ENCODE peak calls at places on chromosomes 16 and 17, in seven cellular contexts. R, B, L, M, U, F and D are unnamed samples.

GRCh38 chr16:25095636-25096035 is 15.9 kb upstream of the LCMT1 start:
- DNase-seq in R (no peak), B (no peak), L (no peak), M (no peak), U (no peak), F (no peak), D (no peak)

GRCh38 chr16:53865492-53865863 is 161.5 kb downstream of the FTO start:
- DNase-seq in R (no peak), B (peak; percentile 49), L (no peak), M (no peak), U (no peak), F (peak; percentile 53), D (no peak)

GRCh38 chr17:44628234-44629188 is 27.8 kb upstream of the MEIOC start:
- DNase-seq in R (peak; percentile 25), B (peak; percentile 82), L (peak; percentile 68), M (no peak), U (peak; percentile 68), F (peak; percentile 34), D (peak; percentile 78)

GRCh38 chr16:49663081-49664057 is 192.5 kb downstream of the ZNF423 start:
- DNase-seq in R (peak; percentile 34), B (no peak), L (peak; percentile 68), M (no peak), U (no peak), F (peak; percentile 8), D (peak; percentile 62)

GRCh38 chr16:4500283-4500682 is 24.1 kb downstream of the HMOX2 start:
- DNase-seq in R (no peak), B (no peak), L (no peak), M (no peak), U (no peak), F (peak; percentile 93), D (peak; percentile 54)

GRCh38 chr17:2195729-2196128 is 107.9 kb downstream of the SMG6 start:
- DNase-seq in R (no peak), B (no peak), L (no peak), M (no peak), U (no peak), F (no peak), D (no peak)

GRCh38 chr16:30923554-30924085 is at the start of gene FBXL19:
- DNase-seq in R (no peak), B (no peak), L (peak; percentile 74), M (no peak), U (peak; percentile 71), F (no peak), D (peak; percentile 80)

GRCh38 chr17:29046440-29046839 is 3.5 kb downstream of the PIPOX start:
- DNase-seq in R (no peak), B (no peak), L (no peak), M (no peak), U (no peak), F (no peak), D (no peak)

GRCh38 chr17:60902399-60902798 is 224.7 kb downstream of the BCAS3 start:
- DNase-seq in R (no peak), B (no peak), L (no peak), M (no peak), U (no peak), F (no peak), D (no peak)

GRCh38 chr16:21150375-21151001 is at the start of gene DNAH3:
- DNase-seq in R (no peak), B (no peak), L (no peak), M (no peak), U (no peak), F (no peak), D (no peak)

GRCh38 chr16:63628812-63629211 is 1493.1 kb downstream of the CDH11 start:
- DNase-seq in R (no peak), B (no peak), L (no peak), M (no peak), U (no peak), F (no peak), D (no peak)

GRCh38 chr16:28873543-28874201 is 4.6 kb upstream of the ATP2A1 start:
- DNase-seq in R (no peak), B (peak; percentile 86), L (no peak), M (peak; percentile 56), U (no peak), F (peak; percentile 19), D (peak; percentile 77)

GRCh38 chr17:76239538-76240274 is 587 bp downstream of the RNF157 start:
- DNase-seq in R (no peak), B (no peak), L (no peak), M (no peak), U (peak; percentile 66), F (no peak), D (peak; percentile 54)

GRCh38 chr17:9003355-9004131 is 17.8 kb upstream of the NTN1 start:
- DNase-seq in R (no peak), B (no peak), L (no peak), M (no peak), U (peak; percentile 70), F (no peak), D (peak; percentile 85)

GRCh38 chr17:9880582-9880999 is 24.5 kb downstream of the RCVRN start:
- DNase-seq in R (no peak), B (no peak), L (no peak), M (no peak), U (no peak), F (no peak), D (no peak)

GRCh38 chr16:7843196-7843595 is 510.6 kb downstream of the RBFOX1 start:
- DNase-seq in R (no peak), B (no peak), L (no peak), M (no peak), U (no peak), F (no peak), D (no peak)

GRCh38 chr16:71792176-71792575 is 16.5 kb downstream of the AP1G1 start:
- DNase-seq in R (no peak), B (no peak), L (no peak), M (no peak), U (no peak), F (no peak), D (no peak)

GRCh38 chr17:45320931-45321461 is 4.2 kb upstream of the MAP3K14 start:
- DNase-seq in R (peak; percentile 67), B (no peak), L (no peak), M (no peak), U (no peak), F (peak; percentile 97), D (no peak)

GRCh38 chr17:43416998-43417891 is 18.5 kb downstream of the ARL4D start:
- DNase-seq in R (peak; percentile 61), B (no peak), L (peak; percentile 74), M (no peak), U (no peak), F (no peak), D (peak; percentile 90)

GRCh38 chr17:51059781-51060180 is 60.9 kb downstream of the SPAG9 start:
- DNase-seq in R (no peak), B (no peak), L (no peak), M (no peak), U (no peak), F (peak; percentile 23), D (no peak)
- H3K4me3 ChIP-seq in R (no peak overlapping the region), B (no peak overlapping the region), L (no peak overlapping the region), M (no peak overlapping the region), U (no peak overlapping the region), F (no peak overlapping the region), D (no peak overlapping the region)

DNA sequence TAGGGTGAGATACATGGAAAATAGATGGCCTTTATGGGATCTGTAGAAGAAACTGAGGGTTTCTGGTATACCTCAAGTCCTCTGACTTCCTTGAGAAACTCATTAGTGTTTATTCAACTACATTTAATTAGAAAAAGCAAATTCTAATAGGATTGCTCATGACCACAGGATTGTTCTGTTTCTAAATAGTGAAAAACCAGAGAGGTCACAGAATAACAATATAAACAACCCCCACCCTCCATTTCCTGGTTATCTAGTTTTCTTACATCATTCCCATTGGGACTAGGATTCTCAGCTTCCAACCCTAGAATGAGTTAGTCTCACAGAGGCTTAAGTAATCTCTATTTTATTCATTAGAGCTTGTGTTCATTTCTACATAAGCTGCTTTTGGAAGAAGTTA is 30.0 kb downstream of the SF3B3 start:
- DNase-seq in R (no peak), B (no peak), L (no peak), M (no peak), U (no peak), F (peak; percentile 96), D (no peak)
- H3K27ac ChIP-seq in R (no peak overlapping the region), B (no peak overlapping the region), L (no peak overlapping the region), M (no peak overlapping the region), U (no peak overlapping the region), F (no peak overlapping the region), D (no peak overlapping the region)

GRCh38 chr16:67015317-67015731 is 13.6 kb upstream of the CBFB start:
- DNase-seq in R (no peak), B (no peak), L (no peak), M (no peak), U (peak; percentile 32), F (no peak), D (peak; percentile 51)

GRCh38 chr16:67013238-67013822 is 15.6 kb upstream of the CBFB start:
- DNase-seq in R (no peak), B (no peak), L (no peak), M (no peak), U (no peak), F (no peak), D (peak; percentile 53)

GRCh38 chr16:67016143-67016542 is 12.8 kb upstream of the CBFB start:
- DNase-seq in R (no peak), B (no peak), L (no peak), M (no peak), U (peak; percentile 21), F (no peak), D (no peak)

GRCh38 chr16:67014641-67015315 is 14.2 kb upstream of the CBFB start:
- DNase-seq in R (no peak), B (no peak), L (no peak), M (no peak), U (peak; percentile 26), F (no peak), D (peak; percentile 40)

GRCh38 chr16:67013823-67014640 is 14.9 kb upstream of the CBFB start:
- DNase-seq in R (peak; percentile 59), B (peak; percentile 80), L (peak; percentile 92), M (peak; percentile 59), U (peak; percentile 85), F (peak; percentile 77), D (peak; percentile 86)
- H3K4me3 ChIP-seq in R (peak overlapping the region; percentile 56), B (peak overlapping the region; percentile 66), L (peak overlapping the region; percentile 46), M (peak overlapping the region; percentile 54), U (peak overlapping the region; percentile 22), F (peak overlapping the region; percentile 73), D (peak overlapping the region; percentile 27)

GRCh38 chr17:79781691-79782575 is 4.0 kb downstream of the CBX2 start:
- DNase-seq in R (no peak), B (no peak), L (peak; percentile 54), M (no peak), U (no peak), F (no peak), D (peak; percentile 41)
- H3K27ac ChIP-seq in R (no peak overlapping the region), B (no peak overlapping the region), L (no peak overlapping the region), M (no peak overlapping the region), U (no peak overlapping the region), F (no peak overlapping the region), D (no peak overlapping the region)